ENCODE peak calls at places on chromosomes 6 and 20, in six cellular contexts. X is uterus, R is spleen, G is adrenal gland, L is right lobe of liver, Z is IMR-90. W is an unnamed sample.
A peak's percentile ranks its signal among the peaks of the same experiment; 100 is the strongest.

GRCh38 chr6:152952866-152953509 is 29.9 kb downstream of the FBXO5 start:
- DNase-seq in X (no peak), R (no peak), G (no peak), L (no peak), Z (peak; percentile 63), W (no peak)

GRCh38 chr6:140464720-140465119 is 1090.3 kb upstream of the CITED2 start:
- DNase-seq in X (no peak), R (no peak), G (no peak), L (no peak), Z (no peak), W (no peak)

GRCh38 chr6:15280961-15281360 is 35.1 kb downstream of the JARID2 start:
- DNase-seq in X (no peak), R (no peak), G (peak; percentile 34), L (no peak), Z (no peak), W (no peak)

GRCh38 chr6:79656134-79656533 is 25.0 kb downstream of the SH3BGRL2 start:
- DNase-seq in X (no peak), R (no peak), G (no peak), L (no peak), Z (no peak), W (no peak)

GRCh38 chr20:38152175-38153010 is 12.7 kb downstream of the TGM2 start:
- DNase-seq in X (peak; percentile 79), R (peak; percentile 91), G (peak; percentile 96), L (peak; percentile 96), Z (peak; percentile 73), W (peak; percentile 67)

GRCh38 chr20:46367967-46368901 is 38.2 kb downstream of the ELMO2 start:
- DNase-seq in X (no peak), R (no peak), G (peak; percentile 89), L (no peak), Z (no peak), W (no peak)

GRCh38 chr6:100905067-100905466 is 23.9 kb upstream of the ASCC3 start:
- DNase-seq in X (no peak), R (no peak), G (no peak), L (no peak), Z (no peak), W (no peak)

GRCh38 chr6:113211185-113211584 is 646.0 kb upstream of the MARCKS start:
- DNase-seq in X (no peak), R (no peak), G (no peak), L (no peak), Z (no peak), W (no peak)

GRCh38 chr6:101276066-101276465 is 117.4 kb upstream of the GRIK2 start:
- DNase-seq in X (no peak), R (no peak), G (no peak), L (no peak), Z (no peak), W (no peak)

GRCh38 chr20:51128198-51128597 is 105.3 kb upstream of the KCNG1 start:
- DNase-seq in X (no peak), R (no peak), G (peak; percentile 33), L (no peak), Z (peak; percentile 97), W (no peak)

GRCh38 chr20:53214392-53214791 is 242.2 kb downstream of the TSHZ2 start:
- DNase-seq in X (no peak), R (no peak), G (no peak), L (no peak), Z (no peak), W (no peak)

GRCh38 chr20:25372584-25373336 is 17.9 kb downstream of the ABHD12 start:
- DNase-seq in X (no peak), R (no peak), G (no peak), L (no peak), Z (peak; percentile 99), W (no peak)

GRCh38 chr6:18551228-18551627 is 164.1 kb downstream of the RNF144B start:
- DNase-seq in X (no peak), R (no peak), G (no peak), L (no peak), Z (peak; percentile 72), W (no peak)

GRCh38 chr6:151014404-151015150 is 149.1 kb downstream of the MTHFD1L start:
- DNase-seq in X (peak; percentile 76), R (peak; percentile 86), G (peak; percentile 87), L (peak; percentile 76), Z (peak; percentile 71), W (peak; percentile 74)

GRCh38 chr6:131733376-131734016 is 22.7 kb upstream of the CTAGE9 start:
- DNase-seq in X (peak; percentile 41), R (no peak), G (peak; percentile 55), L (no peak), Z (peak; percentile 67), W (peak; percentile 8)

DNA sequence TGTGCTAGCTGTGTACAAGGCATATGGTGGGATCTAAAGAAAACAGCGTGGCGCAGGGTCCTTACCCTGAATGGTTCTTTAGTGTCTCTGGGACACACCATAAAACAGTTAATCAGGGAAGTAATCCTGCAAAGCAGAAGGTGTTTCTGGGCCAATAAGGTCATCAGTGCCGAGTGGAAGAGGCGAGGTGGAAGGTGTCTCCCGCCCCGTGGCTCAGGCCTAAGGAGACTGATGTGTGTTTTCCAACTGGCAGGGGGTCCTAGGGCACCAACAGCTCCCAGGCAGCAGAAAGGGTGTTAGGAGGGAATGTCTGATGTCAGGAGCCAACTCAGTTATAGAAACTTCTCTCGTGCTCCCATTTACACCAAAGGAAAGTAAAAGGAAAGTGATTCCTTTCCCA is 91.8 kb downstream of the TCP11 start:
- DNase-seq in X (no peak), R (no peak), G (no peak), L (no peak), Z (no peak), W (no peak)
- TF ChIP-seq CTCF in X (no peak), R (no peak), G (no peak), L (no peak), Z (no peak), W (no peak)

DNA sequence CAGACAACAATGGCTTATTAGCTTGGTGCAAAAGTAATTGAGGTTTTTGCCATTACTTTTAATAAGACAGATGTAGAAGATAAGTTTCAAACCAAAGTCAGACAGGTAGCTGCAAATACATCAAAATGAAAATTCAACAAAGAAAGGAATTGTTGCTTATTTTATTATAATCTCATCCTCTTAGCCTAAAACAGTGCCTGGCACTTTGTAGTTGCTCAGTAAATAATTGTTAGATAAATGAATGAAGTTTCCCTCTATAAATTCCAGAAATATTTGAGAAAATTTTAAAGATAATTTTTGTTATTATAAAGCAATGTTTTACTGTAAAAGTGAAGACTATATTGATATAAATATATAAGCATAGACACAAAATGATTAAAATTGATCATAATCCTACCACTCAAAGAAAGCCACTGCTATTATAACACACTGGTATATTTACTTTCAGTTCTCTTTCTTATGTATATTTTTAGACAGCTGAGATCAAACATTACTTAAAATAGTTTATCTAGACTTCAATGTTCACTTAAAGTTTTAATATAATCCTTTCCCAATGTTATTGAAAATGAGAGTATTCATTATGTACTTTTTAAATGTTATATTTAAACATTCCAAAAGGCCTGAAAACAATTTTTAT is 42.5 kb downstream of the SESN1 start:
- DNase-seq in X (no peak), R (no peak), G (no peak), L (no peak), Z (no peak), W (no peak)
- H3K4me1 ChIP-seq in X (no peaks in the 10 kb centered on the region), R (peaks cover 13% of the 10 kb centered on the region), G (no peaks in the 10 kb centered on the region), L (no peaks in the 10 kb centered on the region), Z (peaks cover 1% of the 10 kb centered on the region), W (peaks cover 1% of the 10 kb centered on the region)

GRCh38 chr20:1928782-1929181 is 33.6 kb downstream of the SIRPA start:
- DNase-seq in X (no peak), R (no peak), G (no peak), L (no peak), Z (no peak), W (no peak)
- TF ChIP-seq POLR2A in X (no peak), R (no peak), G (no peak), L (no peak), Z (no peak), W (no peak)

GRCh38 chr6:28135393-28135792 is 6.3 kb upstream of the ZKSCAN8 start:
- DNase-seq in X (no peak), R (no peak), G (no peak), L (no peak), Z (no peak), W (no peak)

GRCh38 chr6:28134716-28135115 is 7.0 kb upstream of the ZKSCAN8 start:
- DNase-seq in X (no peak), R (no peak), G (no peak), L (no peak), Z (no peak), W (no peak)

GRCh38 chr6:28137458-28138020 is 4.1 kb upstream of the ZKSCAN8 start:
- DNase-seq in X (no peak), R (no peak), G (no peak), L (no peak), Z (peak; percentile 14), W (no peak)

GRCh38 chr6:28136585-28137457 is 4.9 kb upstream of the ZKSCAN8 start:
- DNase-seq in X (peak; percentile 95), R (peak; percentile 92), G (peak; percentile 97), L (peak; percentile 91), Z (peak; percentile 96), W (peak; percentile 96)

DNA sequence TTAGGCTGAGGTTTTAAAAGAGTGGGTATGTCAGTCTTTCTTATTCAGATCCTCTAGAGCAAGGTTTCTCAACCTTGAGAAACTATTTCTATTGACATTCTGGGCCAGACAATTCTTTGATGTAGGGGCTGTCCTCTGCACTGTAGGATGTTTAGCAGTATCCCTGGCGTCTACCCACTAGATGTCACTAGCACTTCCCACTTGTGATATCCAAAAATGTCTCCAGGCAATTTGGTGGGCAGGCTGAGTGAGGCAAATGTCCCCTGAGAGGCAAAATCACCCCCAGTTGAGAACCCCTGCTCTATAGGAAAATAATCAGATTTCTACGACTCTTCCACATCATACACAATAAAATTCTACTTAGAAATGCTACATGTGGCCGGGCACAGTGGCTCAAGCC is 7.7 kb upstream of the ZKSCAN8 start:
- DNase-seq in X (no peak), R (no peak), G (no peak), L (no peak), Z (peak; percentile 52), W (no peak)
- TF ChIP-seq CTCF in X (peak; percentile 4), R (no peak), G (peak; percentile 25), L (peak; percentile 18), Z (peak; percentile 54), W (no peak)

DNA sequence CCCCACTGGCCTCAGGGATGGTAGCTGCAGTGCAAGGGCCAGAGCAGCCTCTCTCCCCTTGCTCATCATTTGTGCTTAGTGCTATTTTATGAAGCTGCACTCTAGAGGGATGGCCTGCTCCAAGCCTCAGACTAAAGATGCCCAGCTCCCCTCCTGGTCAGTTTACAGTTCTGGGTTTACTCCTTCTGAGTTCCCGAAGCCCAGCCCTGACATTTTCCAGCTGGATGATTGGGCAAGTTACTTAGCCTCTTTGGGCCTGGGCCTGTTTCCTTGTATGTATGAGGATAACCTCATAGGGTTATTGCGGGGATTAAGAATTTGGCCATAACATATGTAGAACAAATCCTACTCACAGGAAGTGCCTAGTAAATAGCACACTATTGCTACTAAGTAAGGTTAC is 31.8 kb upstream of the EMILIN3 start:
- DNase-seq in X (peak; percentile 69), R (no peak), G (peak; percentile 66), L (no peak), Z (peak; percentile 64), W (peak; percentile 81)
- H3K4me1 ChIP-seq in X (no peaks in the 10 kb centered on the region), R (no peaks in the 10 kb centered on the region), G (no peaks in the 10 kb centered on the region), L (no peaks in the 10 kb centered on the region), Z (peaks cover 9% of the 10 kb centered on the region), W (peaks cover 10% of the 10 kb centered on the region)

W was measured in ovary.